ENCODE peak calls at places on chromosome 18, in nine cellular contexts. One of them, this sample, is unnamed.

GRCh38 chr18:10213526-10213925 is 240.9 kb upstream of the APCDD1 start:
- DNase-seq in transverse colon: no peak
- DNase-seq in esophagus muscularis mucosa: peak; percentile 66
- DNase-seq in sigmoid colon: no peak
- DNase-seq in GM12878: peak; percentile 41
- DNase-seq in stomach: no peak
- DNase-seq in Panc1: no peak
- DNase-seq in HCT116: no peak
- DNase-seq in vagina: peak; percentile 52
- DNase-seq in this sample: no peak

GRCh38 chr18:74271656-74272055 is 20.1 kb downstream of the CYB5A start:
- DNase-seq in stomach: no peak
- DNase-seq in Panc1: no peak
- DNase-seq in transverse colon: no peak
- DNase-seq in sigmoid colon: no peak
- DNase-seq in HCT116: no peak
- DNase-seq in esophagus muscularis mucosa: no peak
- DNase-seq in GM12878: no peak
- DNase-seq in vagina: no peak
- DNase-seq in this sample: no peak

GRCh38 chr18:50559750-50560680 is at the start of gene MAPK4:
- DNase-seq in HCT116: no peak
- DNase-seq in esophagus muscularis mucosa: no peak
- DNase-seq in Panc1: no peak
- DNase-seq in transverse colon: peak; percentile 33
- DNase-seq in GM12878: no peak
- DNase-seq in sigmoid colon: peak; percentile 71
- DNase-seq in vagina: no peak
- DNase-seq in stomach: peak; percentile 67
- DNase-seq in this sample: peak; percentile 34

GRCh38 chr18:62555135-62555534 is 32.3 kb downstream of the ZCCHC2 start:
- DNase-seq in transverse colon: no peak
- DNase-seq in Panc1: peak; percentile 25
- DNase-seq in esophagus muscularis mucosa: no peak
- DNase-seq in HCT116: no peak
- DNase-seq in vagina: no peak
- DNase-seq in stomach: no peak
- DNase-seq in GM12878: no peak
- DNase-seq in sigmoid colon: no peak
- DNase-seq in this sample: no peak

GRCh38 chr18:11379660-11380059 is 229.7 kb upstream of the SLC35G4 start:
- DNase-seq in vagina: no peak
- DNase-seq in HCT116: no peak
- DNase-seq in sigmoid colon: no peak
- DNase-seq in esophagus muscularis mucosa: no peak
- DNase-seq in transverse colon: no peak
- DNase-seq in Panc1: no peak
- DNase-seq in GM12878: no peak
- DNase-seq in stomach: no peak
- DNase-seq in this sample: no peak

GRCh38 chr18:33720133-33720532 is 142.1 kb downstream of the ASXL3 start:
- DNase-seq in HCT116: no peak
- DNase-seq in GM12878: no peak
- DNase-seq in stomach: no peak
- DNase-seq in esophagus muscularis mucosa: no peak
- DNase-seq in vagina: no peak
- DNase-seq in Panc1: peak; percentile 17
- DNase-seq in sigmoid colon: no peak
- DNase-seq in transverse colon: no peak
- DNase-seq in this sample: no peak

GRCh38 chr18:2570772-2571199 is 519 bp downstream of the METTL4 start:
- DNase-seq in vagina: peak; percentile 91
- DNase-seq in GM12878: peak; percentile 20
- DNase-seq in sigmoid colon: peak; percentile 82
- DNase-seq in HCT116: peak; percentile 55
- DNase-seq in Panc1: peak; percentile 17
- DNase-seq in transverse colon: peak; percentile 75
- DNase-seq in esophagus muscularis mucosa: peak; percentile 93
- DNase-seq in stomach: peak; percentile 67
- DNase-seq in this sample: peak; percentile 39

GRCh38 chr18:64055019-64055418 is 85.1 kb downstream of the SERPINB8 start:
- DNase-seq in HCT116: no peak
- DNase-seq in vagina: no peak
- DNase-seq in sigmoid colon: no peak
- DNase-seq in stomach: no peak
- DNase-seq in Panc1: no peak
- DNase-seq in esophagus muscularis mucosa: no peak
- DNase-seq in transverse colon: no peak
- DNase-seq in GM12878: no peak
- DNase-seq in this sample: no peak

GRCh38 chr18:31487251-31488015 is 10.5 kb upstream of the DSG2 start:
- DNase-seq in vagina: no peak
- DNase-seq in HCT116: peak; percentile 75
- DNase-seq in transverse colon: no peak
- DNase-seq in sigmoid colon: no peak
- DNase-seq in GM12878: no peak
- DNase-seq in Panc1: no peak
- DNase-seq in stomach: no peak
- DNase-seq in esophagus muscularis mucosa: no peak
- DNase-seq in this sample: no peak

GRCh38 chr18:75167137-75167536 is 41.8 kb downstream of the PTGR3 start:
- DNase-seq in GM12878: no peak
- DNase-seq in esophagus muscularis mucosa: peak; percentile 72
- DNase-seq in stomach: no peak
- DNase-seq in transverse colon: no peak
- DNase-seq in Panc1: no peak
- DNase-seq in HCT116: no peak
- DNase-seq in sigmoid colon: no peak
- DNase-seq in vagina: no peak
- DNase-seq in this sample: no peak

GRCh38 chr18:65124633-65125032 is 626.2 kb upstream of the CDH7 start:
- DNase-seq in vagina: no peak
- DNase-seq in transverse colon: no peak
- DNase-seq in esophagus muscularis mucosa: no peak
- DNase-seq in Panc1: no peak
- DNase-seq in stomach: no peak
- DNase-seq in GM12878: no peak
- DNase-seq in HCT116: no peak
- DNase-seq in sigmoid colon: no peak
- DNase-seq in this sample: no peak

GRCh38 chr18:7950380-7951143 is 383.4 kb downstream of the PTPRM start:
- DNase-seq in stomach: peak; percentile 45
- DNase-seq in transverse colon: no peak
- DNase-seq in Panc1: no peak
- DNase-seq in esophagus muscularis mucosa: no peak
- DNase-seq in GM12878: no peak
- DNase-seq in vagina: no peak
- DNase-seq in sigmoid colon: no peak
- DNase-seq in HCT116: peak; percentile 87
- DNase-seq in this sample: no peak

GRCh38 chr18:62982600-62983251 is 267.4 kb downstream of the PHLPP1 start:
- DNase-seq in Panc1: peak; percentile 35
- DNase-seq in stomach: peak; percentile 64
- DNase-seq in GM12878: peak; percentile 7
- DNase-seq in transverse colon: peak; percentile 44
- DNase-seq in sigmoid colon: peak; percentile 79
- DNase-seq in vagina: no peak
- DNase-seq in esophagus muscularis mucosa: no peak
- DNase-seq in HCT116: peak; percentile 32
- DNase-seq in this sample: peak; percentile 55

GRCh38 chr18:45761512-45762114 is 37.6 kb downstream of the SLC14A1 start:
- DNase-seq in esophagus muscularis mucosa: no peak
- DNase-seq in stomach: no peak
- DNase-seq in Panc1: no peak
- DNase-seq in transverse colon: no peak
- DNase-seq in sigmoid colon: no peak
- DNase-seq in vagina: no peak
- DNase-seq in GM12878: no peak
- DNase-seq in HCT116: no peak
- DNase-seq in this sample: no peak

GRCh38 chr18:80191907-80192652 is 55.2 kb downstream of the PARD6G start:
- DNase-seq in HCT116: no peak
- DNase-seq in esophagus muscularis mucosa: no peak
- DNase-seq in transverse colon: no peak
- DNase-seq in GM12878: no peak
- DNase-seq in sigmoid colon: no peak
- DNase-seq in Panc1: no peak
- DNase-seq in vagina: peak; percentile 65
- DNase-seq in stomach: no peak
- DNase-seq in this sample: no peak

GRCh38 chr18:23977709-23978483 is 36.7 kb upstream of the TTC39C start:
- DNase-seq in vagina: no peak
- DNase-seq in sigmoid colon: no peak
- DNase-seq in HCT116: no peak
- DNase-seq in esophagus muscularis mucosa: no peak
- DNase-seq in transverse colon: no peak
- DNase-seq in Panc1: no peak
- DNase-seq in stomach: no peak
- DNase-seq in GM12878: no peak
- DNase-seq in this sample: no peak

GRCh38 chr18:75945534-75945933 is 518.0 kb upstream of the SMIM21 start:
- DNase-seq in sigmoid colon: no peak
- DNase-seq in Panc1: no peak
- DNase-seq in HCT116: no peak
- DNase-seq in stomach: no peak
- DNase-seq in GM12878: no peak
- DNase-seq in esophagus muscularis mucosa: no peak
- DNase-seq in vagina: no peak
- DNase-seq in transverse colon: no peak
- DNase-seq in this sample: no peak

GRCh38 chr18:61474918-61475317 is 141.7 kb downstream of the CDH20 start:
- DNase-seq in Panc1: no peak
- DNase-seq in esophagus muscularis mucosa: no peak
- DNase-seq in HCT116: no peak
- DNase-seq in sigmoid colon: no peak
- DNase-seq in GM12878: no peak
- DNase-seq in stomach: no peak
- DNase-seq in vagina: no peak
- DNase-seq in transverse colon: no peak
- DNase-seq in this sample: no peak

GRCh38 chr18:61471832-61472406 is 138.7 kb downstream of the CDH20 start:
- DNase-seq in HCT116: no peak
- DNase-seq in sigmoid colon: no peak
- DNase-seq in esophagus muscularis mucosa: no peak
- DNase-seq in Panc1: no peak
- DNase-seq in transverse colon: no peak
- DNase-seq in vagina: no peak
- DNase-seq in GM12878: no peak
- DNase-seq in stomach: no peak
- DNase-seq in this sample: no peak

GRCh38 chr18:61464551-61465102 is 131.4 kb downstream of the CDH20 start:
- DNase-seq in Panc1: no peak
- DNase-seq in transverse colon: no peak
- DNase-seq in vagina: no peak
- DNase-seq in sigmoid colon: no peak
- DNase-seq in esophagus muscularis mucosa: no peak
- DNase-seq in GM12878: no peak
- DNase-seq in stomach: no peak
- DNase-seq in HCT116: no peak
- DNase-seq in this sample: no peak

GRCh38 chr18:61466736-61467135 is 133.5 kb downstream of the CDH20 start:
- DNase-seq in vagina: no peak
- DNase-seq in transverse colon: no peak
- DNase-seq in sigmoid colon: no peak
- DNase-seq in HCT116: no peak
- DNase-seq in Panc1: no peak
- DNase-seq in GM12878: no peak
- DNase-seq in stomach: no peak
- DNase-seq in esophagus muscularis mucosa: no peak
- DNase-seq in this sample: no peak

DNA sequence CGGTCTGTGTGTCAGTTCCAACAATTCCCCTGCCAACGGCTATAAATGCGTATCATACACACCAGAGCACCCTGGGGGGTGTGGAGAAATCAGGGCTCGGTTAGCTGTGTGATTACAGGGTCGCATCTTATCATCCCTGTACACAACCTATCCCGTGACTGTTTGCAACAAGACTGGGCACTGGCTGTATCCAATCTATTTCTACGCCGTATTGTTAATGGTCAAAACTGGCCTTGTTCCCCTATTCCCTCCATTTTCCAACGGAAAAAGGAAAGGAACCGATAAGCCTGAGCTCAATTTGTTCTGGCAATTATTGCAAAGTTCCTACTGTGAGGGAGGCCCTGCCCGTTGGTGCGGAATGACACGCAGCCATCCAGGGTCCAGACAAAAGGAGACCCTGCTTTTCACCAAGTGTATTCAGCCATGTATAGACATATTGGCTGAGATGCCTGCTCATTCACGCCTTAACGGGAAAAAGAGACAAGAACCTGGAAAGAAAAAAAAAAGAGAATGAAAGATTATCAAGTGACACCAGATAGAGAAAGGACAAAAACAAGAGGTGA is 137.0 kb downstream of the CDH20 start:
- DNase-seq in GM12878: no peak
- DNase-seq in stomach: no peak
- DNase-seq in HCT116: no peak
- DNase-seq in Panc1: no peak
- DNase-seq in transverse colon: no peak
- DNase-seq in sigmoid colon: no peak
- DNase-seq in esophagus muscularis mucosa: no peak
- DNase-seq in vagina: no peak
- DNase-seq in this sample: no peak
- TF ChIP-seq POLR2AphosphoS5 in GM12878: no peak
- TF ChIP-seq POLR2AphosphoS5 in stomach: no peak
- TF ChIP-seq POLR2AphosphoS5 in HCT116: no peak
- TF ChIP-seq POLR2AphosphoS5 in Panc1: no peak
- TF ChIP-seq POLR2AphosphoS5 in transverse colon: no peak
- TF ChIP-seq POLR2AphosphoS5 in sigmoid colon: no peak
- TF ChIP-seq POLR2AphosphoS5 in esophagus muscularis mucosa: no peak
- TF ChIP-seq POLR2AphosphoS5 in vagina: no peak
- TF ChIP-seq POLR2AphosphoS5 in this sample: no peak

GRCh38 chr18:13186687-13187086 is 31.9 kb upstream of the LDLRAD4 start:
- DNase-seq in GM12878: no peak
- DNase-seq in esophagus muscularis mucosa: no peak
- DNase-seq in HCT116: no peak
- DNase-seq in vagina: no peak
- DNase-seq in transverse colon: no peak
- DNase-seq in Panc1: no peak
- DNase-seq in stomach: no peak
- DNase-seq in sigmoid colon: no peak
- DNase-seq in this sample: no peak
- TF ChIP-seq POLR2AphosphoS5 in GM12878: no peak
- TF ChIP-seq POLR2AphosphoS5 in esophagus muscularis mucosa: no peak
- TF ChIP-seq POLR2AphosphoS5 in HCT116: no peak
- TF ChIP-seq POLR2AphosphoS5 in vagina: no peak
- TF ChIP-seq POLR2AphosphoS5 in transverse colon: no peak
- TF ChIP-seq POLR2AphosphoS5 in Panc1: no peak
- TF ChIP-seq POLR2AphosphoS5 in stomach: no peak
- TF ChIP-seq POLR2AphosphoS5 in sigmoid colon: no peak
- TF ChIP-seq POLR2AphosphoS5 in this sample: no peak

GRCh38 chr18:48405971-48406370 is 3.2 kb downstream of the ZBTB7C start:
- DNase-seq in vagina: no peak
- DNase-seq in stomach: no peak
- DNase-seq in esophagus muscularis mucosa: no peak
- DNase-seq in sigmoid colon: no peak
- DNase-seq in Panc1: no peak
- DNase-seq in GM12878: no peak
- DNase-seq in HCT116: no peak
- DNase-seq in transverse colon: no peak
- DNase-seq in this sample: no peak
- TF ChIP-seq POLR2AphosphoS5 in vagina: no peak
- TF ChIP-seq POLR2AphosphoS5 in stomach: no peak
- TF ChIP-seq POLR2AphosphoS5 in esophagus muscularis mucosa: no peak
- TF ChIP-seq POLR2AphosphoS5 in sigmoid colon: no peak
- TF ChIP-seq POLR2AphosphoS5 in Panc1: no peak
- TF ChIP-seq POLR2AphosphoS5 in GM12878: no peak
- TF ChIP-seq POLR2AphosphoS5 in HCT116: no peak
- TF ChIP-seq POLR2AphosphoS5 in transverse colon: no peak
- TF ChIP-seq POLR2AphosphoS5 in this sample: no peak

GRCh38 chr18:22822024-22822423 is 111.1 kb upstream of the RBBP8 start:
- DNase-seq in sigmoid colon: no peak
- DNase-seq in Panc1: no peak
- DNase-seq in HCT116: peak; percentile 86
- DNase-seq in transverse colon: no peak
- DNase-seq in esophagus muscularis mucosa: no peak
- DNase-seq in stomach: no peak
- DNase-seq in vagina: no peak
- DNase-seq in GM12878: no peak
- DNase-seq in this sample: no peak
- TF ChIP-seq POLR2AphosphoS5 in sigmoid colon: no peak
- TF ChIP-seq POLR2AphosphoS5 in Panc1: no peak
- TF ChIP-seq POLR2AphosphoS5 in HCT116: no peak
- TF ChIP-seq POLR2AphosphoS5 in transverse colon: no peak
- TF ChIP-seq POLR2AphosphoS5 in esophagus muscularis mucosa: no peak
- TF ChIP-seq POLR2AphosphoS5 in stomach: no peak
- TF ChIP-seq POLR2AphosphoS5 in vagina: no peak
- TF ChIP-seq POLR2AphosphoS5 in GM12878: no peak
- TF ChIP-seq POLR2AphosphoS5 in this sample: no peak

This sample was measured in GM12892.